ENCODE peak calls at places on chromosomes 16 and 17, in eight cellular contexts. M, A, Q, S, F, O, H and J are unnamed samples.

GRCh38 chr17:78124836-78125137 is 3.8 kb downstream of the TMC6 start:
- DNase-seq in S (no peak), M (no peak), H (no peak), F (no peak), O (no peak), Q (no peak), A (no peak), J (no peak)

GRCh38 chr16:23414731-23415130 is 38.3 kb downstream of the COG7 start:
- DNase-seq in O (no peak), S (no peak), Q (no peak), F (no peak), H (no peak), M (no peak), A (no peak), J (peak; percentile 54)

GRCh38 chr16:88857728-88858339 is 907 bp downstream of the TRAPPC2L start:
- DNase-seq in M (peak; percentile 87), F (peak; percentile 85), S (no peak), H (peak; percentile 11), O (peak; percentile 70), Q (peak; percentile 88), A (peak; percentile 83), J (peak; percentile 50)

GRCh38 chr17:73211745-73212144 is 18.9 kb downstream of the COG1 start:
- DNase-seq in H (no peak), F (no peak), M (no peak), O (no peak), Q (no peak), A (no peak), S (no peak), J (no peak)

GRCh38 chr16:89600956-89601355 is 12.5 kb upstream of the DPEP1 start:
- DNase-seq in S (no peak), F (no peak), M (peak; percentile 48), H (no peak), O (no peak), Q (no peak), A (no peak), J (no peak)

GRCh38 chr17:74360993-74361612 is 565 bp downstream of the BTBD17 start:
- DNase-seq in Q (peak; percentile 92), H (no peak), S (no peak), A (peak; percentile 46), M (no peak), O (no peak), F (no peak), J (no peak)

GRCh38 chr17:1716912-1717695 is 6.9 kb upstream of the TLCD2 start:
- DNase-seq in A (peak; percentile 99), H (peak; percentile 94), S (peak; percentile 96), M (peak; percentile 98), O (peak; percentile 95), F (peak; percentile 87), Q (peak; percentile 97), J (peak; percentile 96)

GRCh38 chr16:85788819-85789218 is 10.5 kb downstream of the EMC8 start:
- DNase-seq in A (no peak), F (no peak), Q (no peak), O (no peak), S (no peak), M (no peak), H (no peak), J (no peak)

GRCh38 chr16:63689068-63689467 is 1432.8 kb downstream of the CDH11 start:
- DNase-seq in O (no peak), A (peak; percentile 85), Q (no peak), S (no peak), M (no peak), F (no peak), H (no peak), J (no peak)

GRCh38 chr16:81521141-81521626 is 76.6 kb downstream of the CMIP start:
- DNase-seq in S (no peak), A (no peak), Q (no peak), O (no peak), H (no peak), F (no peak), M (no peak), J (peak; percentile 22)

GRCh38 chr17:51298508-51299371 is 38.4 kb downstream of the UTP18 start:
- DNase-seq in M (no peak), S (no peak), Q (peak; percentile 67), A (peak; percentile 66), H (no peak), F (peak; percentile 19), O (no peak), J (no peak)

GRCh38 chr17:27492470-27492869 is 36.2 kb downstream of the KSR1 start:
- DNase-seq in A (no peak), H (no peak), S (no peak), F (no peak), Q (no peak), O (no peak), M (no peak), J (no peak)

GRCh38 chr17:27495460-27495859 is 39.2 kb downstream of the KSR1 start:
- DNase-seq in O (no peak), A (no peak), F (no peak), H (no peak), Q (no peak), M (no peak), S (no peak), J (no peak)

GRCh38 chr17:27496005-27496404 is 39.8 kb downstream of the KSR1 start:
- DNase-seq in O (no peak), M (no peak), S (no peak), F (no peak), H (no peak), Q (no peak), A (no peak), J (no peak)

GRCh38 chr17:27493088-27493487 is 36.8 kb downstream of the KSR1 start:
- DNase-seq in H (no peak), O (no peak), A (no peak), M (no peak), S (no peak), Q (no peak), F (no peak), J (no peak)

DNA sequence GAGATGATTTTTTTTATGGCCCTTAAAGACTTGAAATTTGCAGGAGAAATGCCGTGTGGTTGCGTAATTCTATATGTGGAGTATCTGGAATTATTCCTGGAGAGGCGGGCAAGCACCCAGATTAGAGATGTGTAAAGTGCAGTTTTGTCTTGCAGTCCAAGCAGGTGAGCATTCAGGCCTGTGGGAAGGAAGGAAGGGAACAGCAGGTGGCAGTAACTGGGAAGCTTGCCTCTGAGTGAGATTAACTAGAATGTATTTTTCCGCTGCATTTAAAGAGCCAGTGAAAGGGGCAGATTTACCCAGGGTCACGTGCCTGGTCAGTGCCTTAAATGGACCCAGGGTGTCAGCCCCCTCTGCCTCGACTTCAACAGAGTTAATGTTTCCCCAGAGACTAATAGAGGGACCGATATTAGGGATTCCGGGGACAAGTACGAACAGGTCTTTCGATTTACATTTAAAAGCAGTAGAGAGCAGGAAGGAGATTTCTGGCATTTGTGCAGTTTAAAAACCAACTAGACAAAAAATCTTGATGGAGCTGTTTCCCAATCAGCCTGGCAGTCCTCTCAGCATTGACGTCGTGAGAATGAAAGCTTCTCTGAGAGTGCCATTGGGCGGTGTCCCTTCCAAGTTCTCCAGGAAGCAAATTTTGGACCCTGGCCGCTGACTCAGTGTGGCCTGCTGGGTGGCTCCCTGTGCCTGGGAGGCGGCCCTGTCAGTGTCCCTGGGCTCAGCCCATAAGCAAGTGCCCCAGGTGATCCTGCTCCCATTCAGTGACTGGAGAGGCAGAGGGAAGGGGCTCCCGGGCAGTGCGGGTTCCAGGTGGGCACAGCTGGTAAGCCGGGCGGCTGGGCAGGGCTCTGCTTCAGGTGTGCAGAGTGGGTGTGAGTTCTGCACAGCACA is 38.2 kb downstream of the KSR1 start:
- DNase-seq in H (no peak), A (peak; percentile 55), S (peak; percentile 95), O (peak; percentile 37), M (peak; percentile 89), F (no peak), Q (peak; percentile 69), J (peak; percentile 73)
- H3K4me3 ChIP-seq in H (no peak overlapping the region), A (no peak overlapping the region), S (peak overlapping the region; percentile 33), O (no peak overlapping the region), M (no peak overlapping the region), F (no peak overlapping the region), Q (no peak overlapping the region), J (peak overlapping the region; percentile 36)

GRCh38 chr16:21950782-21951521 is 2.2 kb upstream of the UQCRC2 start:
- DNase-seq in A (peak; percentile 63), S (no peak), Q (peak; percentile 18), H (no peak), O (no peak), F (peak; percentile 27), M (no peak), J (no peak)
- H3K4me3 ChIP-seq in A (no peak overlapping the region), S (no peak overlapping the region), Q (no peak overlapping the region), H (no peak overlapping the region), O (no peak overlapping the region), F (no peak overlapping the region), M (no peak overlapping the region), J (no peak overlapping the region)

GRCh38 chr17:32927724-32928526 is at the start of gene TMEM98:
- DNase-seq in F (peak; percentile 12), H (no peak), Q (peak; percentile 81), S (no peak), M (peak; percentile 24), A (peak; percentile 21), O (peak; percentile 53), J (no peak)

GRCh38 chr17:32929288-32929574 is 1.3 kb downstream of the TMEM98 start:
- DNase-seq in Q (peak; percentile 72), O (no peak), S (no peak), H (no peak), A (peak; percentile 25), F (no peak), M (no peak), J (no peak)

GRCh38 chr17:32928527-32929287 is 754 bp downstream of the TMEM98 start:
- DNase-seq in M (no peak), S (no peak), H (no peak), F (no peak), Q (no peak), A (peak; percentile 34), O (no peak), J (no peak)

GRCh38 chr17:32926183-32926582 is 1.8 kb upstream of the TMEM98 start:
- DNase-seq in M (no peak), F (no peak), Q (no peak), H (no peak), O (no peak), S (no peak), A (no peak), J (no peak)

GRCh38 chr17:32927201-32927723 is 691 bp upstream of the TMEM98 start:
- DNase-seq in O (peak; percentile 23), Q (no peak), H (no peak), F (no peak), A (no peak), S (no peak), M (no peak), J (no peak)
- H3K4me3 ChIP-seq in O (peak overlapping the region; percentile 72), Q (peak overlapping the region; percentile 77), H (peak overlapping the region; percentile 51), F (peak overlapping the region; percentile 14), A (peak overlapping the region; percentile 63), S (peak overlapping the region; percentile 64), M (peak overlapping the region; percentile 41), J (peak overlapping the region; percentile 47)

DNA sequence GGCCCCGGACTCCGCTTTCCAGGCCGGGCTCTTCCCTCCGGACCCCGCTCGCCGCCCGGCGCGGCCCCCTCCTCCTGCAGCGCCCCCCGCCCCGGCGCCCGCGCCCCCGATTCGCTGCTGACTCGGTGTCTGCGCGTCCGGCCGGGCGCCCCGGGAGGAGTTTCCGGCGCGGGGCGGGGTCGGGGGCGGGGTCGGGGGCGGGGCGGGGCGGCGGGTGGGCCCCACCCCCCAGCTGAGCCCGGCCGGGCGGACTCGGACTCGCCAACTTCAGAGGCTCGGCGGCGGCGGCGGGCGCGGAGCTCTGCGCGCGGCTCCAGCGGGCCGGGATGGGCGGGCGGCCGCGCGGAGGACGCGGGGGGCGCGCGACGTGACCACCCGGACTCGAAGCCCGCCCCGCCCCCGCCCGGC is at the start of gene METRNL:
- DNase-seq in F (peak; percentile 82), M (peak; percentile 75), O (peak; percentile 78), A (peak; percentile 62), H (no peak), S (no peak), Q (peak; percentile 87), J (peak; percentile 58)
- H3K4me3 ChIP-seq in F (peak within 1 kb of the TSS; percentile 25), M (peak within 1 kb of the TSS; percentile 58), O (peak within 1 kb of the TSS; percentile 53), A (peak within 1 kb of the TSS; percentile 59), H (peak within 1 kb of the TSS; percentile 69), S (peak within 1 kb of the TSS; percentile 95), Q (peak within 1 kb of the TSS; percentile 68), J (peak within 1 kb of the TSS; percentile 76)